ENCODE peak calls at places on chromosome 6, in seven cellular contexts. X is mucosa of descending colon, P is RWPE1, N is left lung, T is WERI-Rb-1, M is upper lobe of left lung, W is ovary. D is an unnamed sample.

GRCh38 chr6:162887981-162888689 is 160.4 kb downstream of the PACRG start:
- DNase-seq in X (peak), P (no peak), N (no peak), T (no peak), M (peak), W (no peak), D (no peak)

GRCh38 chr6:108578595-108579038 is 17.9 kb downstream of the FOXO3 start:
- DNase-seq in X (no peak), P (no peak), N (no peak), T (no peak), M (no peak), W (no peak), D (no peak)

GRCh38 chr6:84553527-84553926 is 210.9 kb downstream of the TBX18 start:
- DNase-seq in X (no peak), P (no peak), N (no peak), T (no peak), M (no peak), W (no peak), D (no peak)

GRCh38 chr6:5127106-5127687 is 42.1 kb downstream of the PPP1R3G start:
- DNase-seq in X (no peak), P (no peak), N (no peak), T (no peak), M (no peak), W (no peak), D (no peak)

GRCh38 chr6:37860226-37860839 is 40.8 kb downstream of the ZFAND3 start:
- DNase-seq in X (peak), P (peak), N (no peak), T (peak), M (no peak), W (no peak), D (no peak)

GRCh38 chr6:64945450-64945849 is 761.6 kb downstream of the EYS start:
- DNase-seq in X (no peak), P (no peak), N (no peak), T (no peak), M (no peak), W (no peak), D (no peak)

GRCh38 chr6:55198708-55199107 is 24.4 kb downstream of the HCRTR2 start:
- DNase-seq in X (no peak), P (no peak), N (no peak), T (no peak), M (no peak), W (no peak), D (no peak)

GRCh38 chr6:27791182-27791939 is 120.8 kb downstream of the OR2B2 start:
- DNase-seq in X (peak), P (peak), N (no peak), T (peak), M (no peak), W (peak), D (no peak)

GRCh38 chr6:30480536-30481156 is 8.7 kb upstream of the HLA-E start:
- DNase-seq in X (no peak), P (no peak), N (no peak), T (no peak), M (no peak), W (no peak), D (peak)

GRCh38 chr6:41278699-41279405 is 7.6 kb downstream of the TREM1 start:
- DNase-seq in X (peak), P (peak), N (no peak), T (peak), M (no peak), W (no peak), D (peak)

GRCh38 chr6:99879431-99879830 is 114.6 kb downstream of the MCHR2 start:
- DNase-seq in X (no peak), P (no peak), N (peak), T (no peak), M (no peak), W (no peak), D (no peak)
- TF ChIP-seq CTCF in X (no peak), P (no peak), N (no peak), T (no peak), M (no peak), W (no peak), D (no peak)

GRCh38 chr6:43926644-43927524 is 156.9 kb downstream of the VEGFA start:
- DNase-seq in X (peak), P (peak), N (no peak), T (peak), M (peak), W (no peak), D (no peak)
- TF ChIP-seq CTCF in X (no peak), P (no peak), N (no peak), T (peak), M (no peak), W (no peak), D (no peak)

DNA sequence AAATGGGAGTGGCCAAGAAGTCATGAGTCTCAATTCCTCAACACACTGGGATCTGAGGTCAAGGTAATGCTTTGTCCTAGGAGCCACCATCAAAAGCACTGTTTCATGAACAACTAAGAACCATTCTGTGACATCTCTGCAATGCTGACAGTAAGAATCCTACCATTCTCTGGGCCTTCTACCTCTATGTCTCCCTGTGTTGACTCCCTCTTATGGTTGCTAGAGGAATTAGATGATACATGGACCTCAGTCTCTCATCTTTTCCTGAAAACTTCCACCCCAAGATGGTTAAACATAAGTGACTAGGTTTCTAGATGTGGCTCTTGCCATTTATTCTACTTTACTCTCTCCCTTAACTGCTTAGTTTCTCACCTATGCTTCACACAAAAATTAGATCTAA is 9.1 kb downstream of the MTRF1L start:
- DNase-seq in X (no peak), P (no peak), N (no peak), T (no peak), M (no peak), W (no peak), D (no peak)
- TF ChIP-seq CTCF in X (no peak), P (no peak), N (no peak), T (peak), M (no peak), W (no peak), D (no peak)

DNA sequence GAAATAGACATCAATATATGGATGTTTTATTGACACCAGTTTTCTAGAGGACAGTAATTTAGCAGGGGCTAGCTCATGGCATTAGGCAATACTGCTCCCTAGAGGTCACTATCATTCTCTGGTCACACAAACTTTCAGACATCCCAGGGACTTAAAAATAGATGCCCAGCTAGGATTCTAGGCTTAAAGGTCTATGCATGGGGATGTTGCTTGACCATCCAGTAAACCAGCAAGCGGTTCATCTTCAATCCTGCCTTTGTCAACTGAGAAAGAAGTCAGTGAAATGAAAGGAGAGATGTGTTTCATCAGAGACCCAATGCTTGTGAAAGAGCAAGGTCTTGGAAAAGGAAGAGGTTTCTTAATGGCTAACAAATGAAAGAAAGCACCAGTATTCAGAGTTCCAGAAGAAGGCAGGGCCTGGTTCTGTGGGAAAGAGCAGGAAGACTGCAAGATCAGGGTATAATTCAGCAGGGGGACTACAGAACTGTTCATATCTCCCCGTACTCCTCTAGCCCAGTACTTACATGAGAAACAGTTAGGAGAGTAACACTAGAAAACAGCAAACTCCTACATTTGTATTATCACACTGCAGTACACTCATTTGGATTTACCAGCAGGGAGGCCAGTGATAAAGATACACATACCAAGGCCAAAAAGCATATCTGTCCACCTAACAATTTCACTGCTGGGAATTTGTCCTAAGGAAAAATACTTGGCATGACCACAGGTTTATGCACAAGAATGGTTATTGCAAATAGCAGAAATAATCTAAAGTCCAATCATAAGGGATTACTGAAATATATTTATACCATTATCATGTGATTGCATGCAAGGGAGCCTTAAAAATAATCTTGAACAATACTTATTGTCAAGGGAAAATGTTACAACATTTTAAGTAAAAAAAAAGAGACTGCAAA is 151.4 kb upstream of the LAMA2 start:
- DNase-seq in X (peak), P (peak), N (no peak), T (peak), M (no peak), W (no peak), D (no peak)
- TF ChIP-seq CTCF in X (no peak), P (peak), N (peak), T (peak), M (no peak), W (no peak), D (no peak)

GRCh38 chr6:89974776-89975175 is 80.5 kb downstream of the GJA10 start:
- DNase-seq in X (no peak), P (no peak), N (no peak), T (no peak), M (no peak), W (no peak), D (no peak)

GRCh38 chr6:89970609-89971337 is 76.5 kb downstream of the GJA10 start:
- DNase-seq in X (peak), P (peak), N (no peak), T (peak), M (no peak), W (peak), D (no peak)

GRCh38 chr6:89970072-89970471 is 75.8 kb downstream of the GJA10 start:
- DNase-seq in X (no peak), P (no peak), N (no peak), T (peak), M (peak), W (no peak), D (no peak)

GRCh38 chr6:89976141-89977020 is 82.1 kb downstream of the GJA10 start:
- DNase-seq in X (no peak), P (no peak), N (no peak), T (no peak), M (no peak), W (no peak), D (no peak)

GRCh38 chr6:89972024-89972381 is 77.7 kb downstream of the GJA10 start:
- DNase-seq in X (no peak), P (no peak), N (peak), T (no peak), M (peak), W (no peak), D (no peak)
- TF ChIP-seq CTCF in X (no peak), P (no peak), N (no peak), T (no peak), M (no peak), W (no peak), D (no peak)

DNA sequence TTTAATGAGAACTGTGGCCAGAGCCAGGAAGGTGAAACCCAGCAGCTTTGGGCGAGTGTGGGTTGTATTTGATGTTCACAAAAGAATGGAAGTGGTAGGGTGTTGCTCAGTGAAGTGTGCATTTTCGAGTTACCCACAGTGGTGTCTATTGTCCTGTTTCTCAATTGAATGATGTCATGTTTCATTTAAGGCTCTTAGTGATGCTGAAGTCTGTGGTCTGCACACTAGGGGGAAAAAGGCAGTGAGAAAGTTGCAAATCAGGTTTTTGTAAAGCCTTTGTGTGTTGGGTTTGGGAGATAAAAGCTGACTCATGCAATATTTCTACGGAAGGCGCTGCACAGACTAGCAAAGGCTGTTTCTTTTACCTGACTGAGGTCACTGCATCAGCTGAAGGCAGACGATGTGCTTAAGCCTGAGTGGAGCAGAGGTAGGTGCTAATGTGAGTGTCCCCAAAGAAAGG is 121.1 kb downstream of the PLEKHG1 start:
- DNase-seq in X (no peak), P (peak), N (no peak), T (no peak), M (no peak), W (no peak), D (no peak)
- TF ChIP-seq CTCF in X (no peak), P (no peak), N (no peak), T (no peak), M (no peak), W (no peak), D (no peak)